ENCODE peak calls at places on chromosomes 5 and 9, in eight cellular contexts. R, H, K, E, I, G, S and L are unnamed samples.

GRCh38 chr5:127280494-127281220 is 9.9 kb upstream of the MEGF10 start:
- DNase-seq in R (no peak), H (no peak), K (no peak), E (peak; percentile 30), I (no peak), G (no peak), S (no peak), L (peak; percentile 14)

GRCh38 chr5:172688735-172689572 is 47.9 kb downstream of the NEURL1B start:
- DNase-seq in R (no peak), H (no peak), K (no peak), E (no peak), I (peak; percentile 25), G (no peak), S (no peak), L (peak; percentile 55)

GRCh38 chr5:135641329-135642178 is 62.8 kb upstream of the CXCL14 start:
- DNase-seq in R (no peak), H (no peak), K (no peak), E (no peak), I (no peak), G (no peak), S (no peak), L (no peak)

GRCh38 chr9:133210609-133211008 is 1.6 kb upstream of the OBP2B start:
- DNase-seq in R (no peak), H (no peak), K (no peak), E (no peak), I (no peak), G (no peak), S (no peak), L (no peak)

GRCh38 chr5:35146386-35146785 is 83.9 kb downstream of the PRLR start:
- DNase-seq in R (no peak), H (no peak), K (no peak), E (no peak), I (no peak), G (no peak), S (no peak), L (no peak)

GRCh38 chr5:37120270-37120669 is 128.9 kb downstream of the CPLANE1 start:
- DNase-seq in R (no peak), H (no peak), K (no peak), E (no peak), I (no peak), G (no peak), S (no peak), L (no peak)

GRCh38 chr9:128254362-128254761 is 21.4 kb downstream of the GOLGA2 start:
- DNase-seq in R (no peak), H (no peak), K (no peak), E (no peak), I (no peak), G (no peak), S (no peak), L (no peak)

GRCh38 chr9:94554439-94555331 is at the start of gene PCAT7:
- DNase-seq in R (peak; percentile 81), H (no peak), K (peak; percentile 68), E (peak; percentile 88), I (peak; percentile 4), G (peak; percentile 75), S (no peak), L (peak; percentile 90)

GRCh38 chr5:17355585-17356346 is 138.3 kb downstream of the BASP1 start:
- DNase-seq in R (no peak), H (no peak), K (no peak), E (no peak), I (no peak), G (no peak), S (no peak), L (no peak)